ENCODE peak calls at places on chromosome 3, in six cellular contexts. B, E, V, N, Q and D are unnamed samples.

GRCh38 chr3:136818851-136819783 is at the start of gene SLC35G2:
- DNase-seq in B (peak), E (peak), V (peak), N (peak), Q (peak), D (peak)

GRCh38 chr3:14153663-14154062 is 24.7 kb downstream of the XPC start:
- DNase-seq in B (peak), E (no peak), V (no peak), N (no peak), Q (no peak), D (no peak)

GRCh38 chr3:118485693-118486092 is 549.0 kb downstream of the IGSF11 start:
- DNase-seq in B (no peak), E (no peak), V (no peak), N (no peak), Q (no peak), D (no peak)

GRCh38 chr3:169998668-169999131 is 32.1 kb downstream of the SEC62 start:
- DNase-seq in B (no peak), E (no peak), V (no peak), N (peak), Q (peak), D (peak)

GRCh38 chr3:152225176-152225575 is 43.6 kb upstream of the MBNL1 start:
- DNase-seq in B (no peak), E (no peak), V (no peak), N (no peak), Q (no peak), D (peak)

GRCh38 chr3:77500711-77501110 is 460.8 kb downstream of the ROBO2 start:
- DNase-seq in B (no peak), E (no peak), V (no peak), N (no peak), Q (no peak), D (no peak)

GRCh38 chr3:195609229-195609628 is 25.5 kb upstream of the APOD start:
- DNase-seq in B (no peak), E (no peak), V (no peak), N (no peak), Q (no peak), D (no peak)

GRCh38 chr3:64501298-64501906 is 186.4 kb downstream of the ADAMTS9 start:
- DNase-seq in B (no peak), E (no peak), V (no peak), N (no peak), Q (peak), D (peak)

GRCh38 chr3:197001972-197002700 is 27.5 kb downstream of the MELTF start:
- DNase-seq in B (peak), E (no peak), V (no peak), N (no peak), Q (no peak), D (no peak)

GRCh38 chr3:46609074-46609735 is 3.1 kb upstream of the FAM240A start:
- DNase-seq in B (no peak), E (peak), V (no peak), N (no peak), Q (no peak), D (no peak)

GRCh38 chr3:189914799-189915198 is 205.9 kb downstream of the P3H2 start:
- DNase-seq in B (no peak), E (no peak), V (no peak), N (peak), Q (peak), D (peak)

GRCh38 chr3:192039593-192039992 is 578.6 kb downstream of the PYDC2 start:
- DNase-seq in B (no peak), E (peak), V (no peak), N (no peak), Q (no peak), D (no peak)

GRCh38 chr3:17320266-17320665 is 422.2 kb downstream of the TBC1D5 start:
- DNase-seq in B (no peak), E (no peak), V (no peak), N (no peak), Q (peak), D (peak)

GRCh38 chr3:126908752-126909275 is 74.1 kb upstream of the PLXNA1 start:
- DNase-seq in B (no peak), E (no peak), V (no peak), N (peak), Q (peak), D (no peak)

GRCh38 chr3:197406266-197406665 is 107.9 kb upstream of the DLG1 start:
- DNase-seq in B (no peak), E (no peak), V (no peak), N (no peak), Q (no peak), D (no peak)

GRCh38 chr3:185308126-185308754 is 54.4 kb upstream of the EHHADH start:
- DNase-seq in B (peak), E (peak), V (peak), N (peak), Q (peak), D (peak)

GRCh38 chr3:28134792-28135375 is 106.5 kb upstream of the CMC1 start:
- DNase-seq in B (no peak), E (peak), V (no peak), N (no peak), Q (no peak), D (no peak)

GRCh38 chr3:156677120-156677479 is 2.7 kb downstream of the TIPARP start:
- DNase-seq in B (no peak), E (no peak), V (no peak), N (no peak), Q (peak), D (no peak)

GRCh38 chr3:8441969-8442559 is 59.6 kb upstream of the LMCD1 start:
- DNase-seq in B (peak), E (peak), V (peak), N (peak), Q (peak), D (peak)

GRCh38 chr3:183489455-183490210 is 61.2 kb upstream of the MCF2L2 start:
- DNase-seq in B (no peak), E (no peak), V (no peak), N (peak), Q (peak), D (peak)

GRCh38 chr3:159458010-159458409 is 530.6 kb upstream of the IL12A start:
- DNase-seq in B (peak), E (peak), V (no peak), N (peak), Q (peak), D (peak)

GRCh38 chr3:60010778-60011177 is 961.0 kb upstream of the CFAP20DC start:
- DNase-seq in B (no peak), E (no peak), V (no peak), N (no peak), Q (no peak), D (no peak)

GRCh38 chr3:158775001-158775400 is 26.9 kb upstream of the MFSD1 start:
- DNase-seq in B (no peak), E (no peak), V (no peak), N (no peak), Q (peak), D (no peak)

GRCh38 chr3:18098960-18099587 is 326.1 kb downstream of the SATB1 start:
- DNase-seq in B (peak), E (peak), V (no peak), N (no peak), Q (peak), D (peak)

GRCh38 chr3:61966200-61966599 is 404.8 kb downstream of the PTPRG start:
- DNase-seq in B (no peak), E (peak), V (no peak), N (peak), Q (no peak), D (peak)

GRCh38 chr3:94431831-94432230 is 369.0 kb downstream of the NSUN3 start:
- DNase-seq in B (no peak), E (no peak), V (no peak), N (no peak), Q (peak), D (no peak)

GRCh38 chr3:194584866-194585265 is 48.4 kb downstream of the TMEM44 start:
- DNase-seq in B (no peak), E (no peak), V (no peak), N (peak), Q (peak), D (peak)

GRCh38 chr3:46670891-46671427 is 22.5 kb downstream of the ALS2CL start:
- DNase-seq in B (peak), E (no peak), V (no peak), N (no peak), Q (no peak), D (no peak)

GRCh38 chr3:66133853-66134445 is 86.9 kb upstream of the SLC25A26 start:
- DNase-seq in B (no peak), E (no peak), V (no peak), N (peak), Q (no peak), D (no peak)

GRCh38 chr3:55169608-55170010 is 241.8 kb upstream of the LRTM1 start:
- DNase-seq in B (no peak), E (no peak), V (no peak), N (no peak), Q (peak), D (peak)

GRCh38 chr3:181264491-181264890 is 275.0 kb upstream of the DNAJC19 start:
- DNase-seq in B (no peak), E (no peak), V (no peak), N (no peak), Q (no peak), D (no peak)

GRCh38 chr3:133948131-133948810 is 52.6 kb upstream of the RAB6B start:
- DNase-seq in B (no peak), E (no peak), V (no peak), N (no peak), Q (no peak), D (no peak)
- H4K8ac ChIP-seq in B (no peak), E (no peak), V (no peak), N (no peak), Q (no peak), D (no peak)

GRCh38 chr3:89144080-89144479 is 36.7 kb downstream of the EPHA3 start:
- DNase-seq in B (no peak), E (no peak), V (no peak), N (no peak), Q (no peak), D (no peak)

GRCh38 chr3:89145995-89146394 is 38.6 kb downstream of the EPHA3 start:
- DNase-seq in B (no peak), E (peak), V (no peak), N (peak), Q (peak), D (peak)
- H3K4me2 ChIP-seq in B (no peak), E (no peak), V (no peak), N (no peak), Q (no peak), D (no peak)

GRCh38 chr3:121663171-121663847 is 2.6 kb upstream of the HCLS1 start:
- DNase-seq in B (no peak), E (peak), V (no peak), N (peak), Q (no peak), D (no peak)

GRCh38 chr3:121658716-121659435 is 1.8 kb downstream of the HCLS1 start:
- DNase-seq in B (no peak), E (no peak), V (no peak), N (no peak), Q (no peak), D (no peak)

GRCh38 chr3:121662742-121663141 is 2.0 kb upstream of the HCLS1 start:
- DNase-seq in B (no peak), E (no peak), V (no peak), N (peak), Q (no peak), D (no peak)

GRCh38 chr3:121661376-121661775 is 673 bp upstream of the HCLS1 start:
- DNase-seq in B (no peak), E (no peak), V (no peak), N (peak), Q (no peak), D (no peak)

DNA sequence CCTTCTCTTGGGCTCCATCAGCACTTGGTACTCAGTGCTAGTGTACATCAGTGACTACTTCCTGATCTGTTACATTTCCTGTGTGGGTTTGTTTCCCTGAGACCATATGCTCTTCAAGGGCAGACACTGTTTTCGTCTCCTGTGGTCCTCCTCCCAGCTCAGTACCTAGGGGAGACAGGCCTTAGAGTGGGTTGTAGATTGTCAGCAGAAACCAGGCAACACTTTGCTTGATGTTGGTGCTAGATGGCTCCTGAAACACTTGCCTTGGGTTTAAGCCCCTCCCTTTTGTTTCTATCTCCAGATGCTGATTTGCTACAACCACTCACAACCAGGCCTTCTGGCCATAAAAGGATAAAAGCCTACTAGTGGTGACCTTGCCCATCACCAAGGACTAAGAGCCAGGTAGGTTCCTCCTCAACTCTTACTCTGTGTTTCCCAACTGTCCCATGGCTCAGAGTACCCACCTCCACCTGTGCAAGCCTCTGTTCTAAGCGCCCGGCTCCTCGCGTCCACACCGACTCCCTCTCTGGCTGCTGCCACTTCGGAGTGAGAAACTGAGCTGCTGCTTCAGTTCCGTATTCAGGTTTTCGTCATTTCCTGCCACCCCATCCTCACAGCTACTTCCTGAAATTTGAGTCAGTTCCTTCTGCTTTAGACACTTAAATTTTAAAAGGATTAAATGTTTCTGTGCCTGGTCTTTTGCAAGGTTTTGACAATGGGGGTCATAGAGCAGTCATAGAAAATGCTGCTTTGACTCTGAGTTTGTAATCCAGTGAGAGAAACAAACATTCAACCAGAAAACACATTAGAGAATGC is at the start of gene HCLS1:
- DNase-seq in B (no peak), E (peak), V (no peak), N (peak), Q (no peak), D (no peak)
- H4K8ac ChIP-seq in B (no peak), E (no peak), V (no peak), N (peak), Q (no peak), D (peak)

GRCh38 chr3:107943860-107944543 is 146.8 kb downstream of the CD47 start:
- DNase-seq in B (no peak), E (no peak), V (no peak), N (no peak), Q (no peak), D (peak)
- H3K4me2 ChIP-seq in B (no peak), E (no peak), V (no peak), N (no peak), Q (no peak), D (no peak)

GRCh38 chr3:35216501-35217266 is 422.6 kb upstream of the ARPP21 start:
- DNase-seq in B (no peak), E (no peak), V (no peak), N (no peak), Q (no peak), D (no peak)

GRCh38 chr3:35215525-35216500 is 423.5 kb upstream of the ARPP21 start:
- DNase-seq in B (no peak), E (no peak), V (no peak), N (no peak), Q (no peak), D (no peak)
- H4K8ac ChIP-seq in B (no peak), E (no peak), V (no peak), N (no peak), Q (no peak), D (no peak)